ENCODE peak calls at places on chromosomes 2 and 18, in five cellular contexts. One of them, this sample, is unnamed. For H3K4me1, the result is how much of the 10 kb centered on the place peaks cover.

GRCh38 chr2:230885467-230886130 is 20.9 kb downstream of the ITM2C start:
- DNase-seq in heart right ventricle: no peak
- DNase-seq in endothelial cell of umbilical vein: no peak
- DNase-seq in esophagus squamous epithelium: no peak
- DNase-seq in IMR-90: peak
- DNase-seq in this sample: peak

GRCh38 chr2:173647681-173648350 is 293.1 kb downstream of the CDCA7 start:
- DNase-seq in heart right ventricle: no peak
- DNase-seq in endothelial cell of umbilical vein: no peak
- DNase-seq in esophagus squamous epithelium: no peak
- DNase-seq in IMR-90: peak
- DNase-seq in this sample: no peak

GRCh38 chr2:152283392-152283791 is 51.6 kb upstream of the FMNL2 start:
- DNase-seq in heart right ventricle: no peak
- DNase-seq in endothelial cell of umbilical vein: no peak
- DNase-seq in esophagus squamous epithelium: no peak
- DNase-seq in IMR-90: no peak
- DNase-seq in this sample: no peak

GRCh38 chr2:201795608-201796477 is 10.5 kb upstream of the CDK15 start:
- DNase-seq in heart right ventricle: no peak
- DNase-seq in endothelial cell of umbilical vein: peak
- DNase-seq in esophagus squamous epithelium: no peak
- DNase-seq in IMR-90: peak
- DNase-seq in this sample: no peak

GRCh38 chr2:219176818-219177593 is at the start of gene CNPPD1:
- DNase-seq in heart right ventricle: peak
- DNase-seq in endothelial cell of umbilical vein: peak
- DNase-seq in esophagus squamous epithelium: peak
- DNase-seq in IMR-90: peak
- DNase-seq in this sample: peak

GRCh38 chr18:49510393-49511115 is 23.5 kb upstream of the C18orf32 start:
- DNase-seq in heart right ventricle: peak
- DNase-seq in endothelial cell of umbilical vein: peak
- DNase-seq in esophagus squamous epithelium: no peak
- DNase-seq in IMR-90: peak
- DNase-seq in this sample: peak

GRCh38 chr18:73707035-73707434 is 440.6 kb downstream of the FBXO15 start:
- DNase-seq in heart right ventricle: no peak
- DNase-seq in endothelial cell of umbilical vein: no peak
- DNase-seq in esophagus squamous epithelium: no peak
- DNase-seq in IMR-90: peak
- DNase-seq in this sample: no peak

GRCh38 chr2:218024871-218025270 is 22.1 kb upstream of the TNS1 start:
- DNase-seq in heart right ventricle: no peak
- DNase-seq in endothelial cell of umbilical vein: no peak
- DNase-seq in esophagus squamous epithelium: no peak
- DNase-seq in IMR-90: no peak
- DNase-seq in this sample: peak

GRCh38 chr18:79963658-79964329 is 649 bp upstream of the HSBP1L1 start:
- DNase-seq in heart right ventricle: no peak
- DNase-seq in endothelial cell of umbilical vein: no peak
- DNase-seq in esophagus squamous epithelium: no peak
- DNase-seq in IMR-90: no peak
- DNase-seq in this sample: no peak

GRCh38 chr2:25845843-25846505 is 32.3 kb downstream of the ASXL2 start:
- DNase-seq in heart right ventricle: no peak
- DNase-seq in endothelial cell of umbilical vein: no peak
- DNase-seq in esophagus squamous epithelium: no peak
- DNase-seq in IMR-90: peak
- DNase-seq in this sample: no peak

GRCh38 chr18:11148655-11149440 is 521 bp downstream of the PIEZO2 start:
- DNase-seq in heart right ventricle: no peak
- DNase-seq in endothelial cell of umbilical vein: no peak
- DNase-seq in esophagus squamous epithelium: no peak
- DNase-seq in IMR-90: no peak
- DNase-seq in this sample: no peak

GRCh38 chr2:146161256-146161882 is 1641.5 kb upstream of the ZEB2 start:
- DNase-seq in heart right ventricle: no peak
- DNase-seq in endothelial cell of umbilical vein: no peak
- DNase-seq in esophagus squamous epithelium: no peak
- DNase-seq in IMR-90: no peak
- DNase-seq in this sample: no peak

GRCh38 chr2:11930211-11930761 is 183.9 kb downstream of the LPIN1 start:
- DNase-seq in heart right ventricle: no peak
- DNase-seq in endothelial cell of umbilical vein: peak
- DNase-seq in esophagus squamous epithelium: no peak
- DNase-seq in IMR-90: no peak
- DNase-seq in this sample: no peak

GRCh38 chr2:182506606-182507005 is 79.8 kb upstream of the PDE1A start:
- DNase-seq in heart right ventricle: no peak
- DNase-seq in endothelial cell of umbilical vein: peak
- DNase-seq in esophagus squamous epithelium: no peak
- DNase-seq in IMR-90: peak
- DNase-seq in this sample: no peak

GRCh38 chr2:239215136-239215925 is 185.5 kb downstream of the HDAC4 start:
- DNase-seq in heart right ventricle: no peak
- DNase-seq in endothelial cell of umbilical vein: no peak
- DNase-seq in esophagus squamous epithelium: no peak
- DNase-seq in IMR-90: no peak
- DNase-seq in this sample: no peak

GRCh38 chr2:101706121-101706818 is 8.8 kb downstream of the MAP4K4 start:
- DNase-seq in heart right ventricle: no peak
- DNase-seq in endothelial cell of umbilical vein: no peak
- DNase-seq in esophagus squamous epithelium: no peak
- DNase-seq in IMR-90: no peak
- DNase-seq in this sample: no peak

GRCh38 chr2:177633910-177634294 is 241.3 kb downstream of the AGPS start:
- DNase-seq in heart right ventricle: no peak
- DNase-seq in endothelial cell of umbilical vein: peak
- DNase-seq in esophagus squamous epithelium: no peak
- DNase-seq in IMR-90: no peak
- DNase-seq in this sample: no peak

GRCh38 chr2:88855620-88856408 is 164.3 kb downstream of the RPIA start:
- DNase-seq in heart right ventricle: no peak
- DNase-seq in endothelial cell of umbilical vein: no peak
- DNase-seq in esophagus squamous epithelium: no peak
- DNase-seq in IMR-90: no peak
- DNase-seq in this sample: no peak

GRCh38 chr18:56108486-56109367 is 520.7 kb upstream of the TCF4 start:
- DNase-seq in heart right ventricle: no peak
- DNase-seq in endothelial cell of umbilical vein: peak
- DNase-seq in esophagus squamous epithelium: no peak
- DNase-seq in IMR-90: no peak
- DNase-seq in this sample: no peak

GRCh38 chr18:56112013-56112749 is 524.2 kb upstream of the TCF4 start:
- DNase-seq in heart right ventricle: no peak
- DNase-seq in endothelial cell of umbilical vein: peak
- DNase-seq in esophagus squamous epithelium: no peak
- DNase-seq in IMR-90: peak
- DNase-seq in this sample: no peak

GRCh38 chr18:56112984-56113383 is 525.0 kb upstream of the TCF4 start:
- DNase-seq in heart right ventricle: no peak
- DNase-seq in endothelial cell of umbilical vein: no peak
- DNase-seq in esophagus squamous epithelium: no peak
- DNase-seq in IMR-90: no peak
- DNase-seq in this sample: no peak

DNA sequence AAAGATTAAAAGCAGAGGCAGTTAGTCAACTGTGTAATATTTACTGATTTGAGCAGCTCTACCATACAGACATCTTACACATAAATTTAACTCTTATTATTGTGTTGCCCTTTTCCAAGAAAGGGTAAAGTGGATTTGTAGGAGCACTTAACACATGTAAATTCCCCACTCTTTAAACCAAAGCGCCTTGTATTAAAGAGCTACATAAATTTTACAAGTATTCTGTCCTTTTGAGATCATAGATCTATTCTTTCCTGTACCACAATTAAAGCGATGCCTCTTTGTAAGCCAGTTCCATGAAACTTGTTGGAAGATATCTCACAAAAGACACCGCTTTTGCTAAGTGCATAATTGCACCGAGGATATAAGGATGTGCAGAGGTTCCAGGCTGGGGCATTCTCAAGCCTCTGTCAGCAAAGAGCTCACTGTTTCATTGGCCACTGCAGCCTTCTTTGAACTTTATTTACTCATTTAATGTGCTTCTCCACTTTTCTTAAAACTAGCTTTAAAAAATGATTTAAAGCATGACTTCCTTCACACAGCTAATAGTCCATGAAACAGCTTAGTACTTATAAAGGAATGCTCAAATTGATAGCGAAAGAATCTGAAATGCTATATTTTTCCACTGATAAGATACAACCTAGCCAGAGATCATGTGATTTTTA is 520.0 kb upstream of the TCF4 start:
- DNase-seq in heart right ventricle: no peak
- DNase-seq in endothelial cell of umbilical vein: peak
- DNase-seq in esophagus squamous epithelium: no peak
- DNase-seq in IMR-90: no peak
- DNase-seq in this sample: no peak
- H3K4me1 ChIP-seq in heart right ventricle: under half
- H3K4me1 ChIP-seq in endothelial cell of umbilical vein: under half
- H3K4me1 ChIP-seq in esophagus squamous epithelium: under half
- H3K4me1 ChIP-seq in IMR-90: under half
- H3K4me1 ChIP-seq in this sample: under half

GRCh38 chr18:8749492-8749891 is 44.1 kb downstream of the MTCL1 start:
- DNase-seq in heart right ventricle: no peak
- DNase-seq in endothelial cell of umbilical vein: no peak
- DNase-seq in esophagus squamous epithelium: no peak
- DNase-seq in IMR-90: no peak
- DNase-seq in this sample: no peak
- H3K4me1 ChIP-seq in heart right ventricle: under half
- H3K4me1 ChIP-seq in endothelial cell of umbilical vein: under half
- H3K4me1 ChIP-seq in esophagus squamous epithelium: under half
- H3K4me1 ChIP-seq in IMR-90: half or more
- H3K4me1 ChIP-seq in this sample: under half

GRCh38 chr2:222944552-222944951 is 83.7 kb downstream of the ACSL3 start:
- DNase-seq in heart right ventricle: no peak
- DNase-seq in endothelial cell of umbilical vein: no peak
- DNase-seq in esophagus squamous epithelium: no peak
- DNase-seq in IMR-90: peak
- DNase-seq in this sample: no peak
- H3K4me1 ChIP-seq in heart right ventricle: under half
- H3K4me1 ChIP-seq in endothelial cell of umbilical vein: under half
- H3K4me1 ChIP-seq in esophagus squamous epithelium: under half
- H3K4me1 ChIP-seq in IMR-90: under half
- H3K4me1 ChIP-seq in this sample: under half

GRCh38 chr2:232542715-232543467 is 3.4 kb downstream of the CHRNG start:
- DNase-seq in heart right ventricle: no peak
- DNase-seq in endothelial cell of umbilical vein: no peak
- DNase-seq in esophagus squamous epithelium: no peak
- DNase-seq in IMR-90: no peak
- DNase-seq in this sample: no peak
- H3K4me1 ChIP-seq in heart right ventricle: under half
- H3K4me1 ChIP-seq in endothelial cell of umbilical vein: under half
- H3K4me1 ChIP-seq in esophagus squamous epithelium: under half
- H3K4me1 ChIP-seq in IMR-90: under half
- H3K4me1 ChIP-seq in this sample: under half

GRCh38 chr2:46246790-46247189 is 50.4 kb upstream of the EPAS1 start:
- DNase-seq in heart right ventricle: no peak
- DNase-seq in endothelial cell of umbilical vein: no peak
- DNase-seq in esophagus squamous epithelium: no peak
- DNase-seq in IMR-90: no peak
- DNase-seq in this sample: no peak
- H3K4me1 ChIP-seq in heart right ventricle: under half
- H3K4me1 ChIP-seq in endothelial cell of umbilical vein: under half
- H3K4me1 ChIP-seq in esophagus squamous epithelium: under half
- H3K4me1 ChIP-seq in IMR-90: under half
- H3K4me1 ChIP-seq in this sample: under half

GRCh38 chr2:108616290-108616689 is 82.0 kb downstream of the LIMS1 start:
- DNase-seq in heart right ventricle: no peak
- DNase-seq in endothelial cell of umbilical vein: no peak
- DNase-seq in esophagus squamous epithelium: no peak
- DNase-seq in IMR-90: no peak
- DNase-seq in this sample: no peak

GRCh38 chr2:108614659-108615058 is 80.4 kb downstream of the LIMS1 start:
- DNase-seq in heart right ventricle: no peak
- DNase-seq in endothelial cell of umbilical vein: no peak
- DNase-seq in esophagus squamous epithelium: no peak
- DNase-seq in IMR-90: no peak
- DNase-seq in this sample: no peak

GRCh38 chr2:108615480-108616090 is 81.3 kb downstream of the LIMS1 start:
- DNase-seq in heart right ventricle: no peak
- DNase-seq in endothelial cell of umbilical vein: no peak
- DNase-seq in esophagus squamous epithelium: no peak
- DNase-seq in IMR-90: no peak
- DNase-seq in this sample: no peak

GRCh38 chr2:108614043-108614435 is 79.8 kb downstream of the LIMS1 start:
- DNase-seq in heart right ventricle: no peak
- DNase-seq in endothelial cell of umbilical vein: no peak
- DNase-seq in esophagus squamous epithelium: no peak
- DNase-seq in IMR-90: no peak
- DNase-seq in this sample: no peak

DNA sequence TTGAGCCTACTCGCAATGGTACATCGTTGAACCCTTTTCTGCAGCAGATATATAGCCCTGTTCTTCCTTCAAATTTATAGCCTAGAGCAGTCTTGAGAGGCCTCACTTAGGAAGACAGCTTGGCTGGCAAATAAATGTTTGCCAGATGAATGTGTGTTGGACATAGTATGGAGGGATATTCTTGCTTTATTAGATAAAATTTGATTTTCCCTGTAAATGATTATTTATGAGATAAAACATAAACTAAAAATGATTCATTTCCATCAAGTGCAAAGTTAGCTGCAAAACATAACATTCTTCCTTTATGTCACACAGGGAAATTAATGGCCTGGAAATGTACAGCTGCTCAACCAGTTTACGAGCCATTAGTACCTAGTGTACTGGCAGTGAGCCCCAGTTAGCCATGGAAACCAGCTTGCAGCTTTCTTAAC is 82.5 kb downstream of the LIMS1 start:
- DNase-seq in heart right ventricle: no peak
- DNase-seq in endothelial cell of umbilical vein: peak
- DNase-seq in esophagus squamous epithelium: no peak
- DNase-seq in IMR-90: peak
- DNase-seq in this sample: peak
- H3K4me1 ChIP-seq in heart right ventricle: half or more
- H3K4me1 ChIP-seq in endothelial cell of umbilical vein: half or more
- H3K4me1 ChIP-seq in esophagus squamous epithelium: half or more
- H3K4me1 ChIP-seq in IMR-90: under half
- H3K4me1 ChIP-seq in this sample: half or more

This sample was measured in body of pancreas.